ENCODE peak calls at places on chromosomes 5 and 9, in nine cellular contexts. One of them, this sample, is unnamed. For H3K9me3 and H3K27me3, the result is how much of the 10 kb centered on the place peaks cover.

GRCh38 chr5:73654171-73654811 is 28.3 kb downstream of the ARHGEF28 start:
- DNase-seq in right atrium auricular region: no peak
- DNase-seq in adrenal gland: no peak
- DNase-seq in upper lobe of right lung: no peak
- DNase-seq in fibroblast of lung: peak
- DNase-seq in small intestine: peak
- DNase-seq in lung: no peak
- DNase-seq in upper lobe of left lung: no peak
- DNase-seq in cardiac muscle cell: no peak
- DNase-seq in this sample: no peak

GRCh38 chr9:112032009-112032408 is 135.4 kb downstream of the UGCG start:
- DNase-seq in right atrium auricular region: no peak
- DNase-seq in adrenal gland: no peak
- DNase-seq in upper lobe of right lung: no peak
- DNase-seq in fibroblast of lung: no peak
- DNase-seq in small intestine: no peak
- DNase-seq in lung: no peak
- DNase-seq in upper lobe of left lung: no peak
- DNase-seq in cardiac muscle cell: no peak
- DNase-seq in this sample: no peak

GRCh38 chr5:35859101-35859661 is 2.5 kb downstream of the IL7R start:
- DNase-seq in right atrium auricular region: no peak
- DNase-seq in adrenal gland: no peak
- DNase-seq in upper lobe of right lung: no peak
- DNase-seq in fibroblast of lung: peak
- DNase-seq in small intestine: no peak
- DNase-seq in lung: no peak
- DNase-seq in upper lobe of left lung: no peak
- DNase-seq in cardiac muscle cell: peak
- DNase-seq in this sample: no peak

GRCh38 chr5:150138551-150139265 is 16.9 kb downstream of the PDGFRB start:
- DNase-seq in right atrium auricular region: peak
- DNase-seq in adrenal gland: peak
- DNase-seq in upper lobe of right lung: no peak
- DNase-seq in fibroblast of lung: peak
- DNase-seq in small intestine: no peak
- DNase-seq in lung: peak
- DNase-seq in upper lobe of left lung: peak
- DNase-seq in cardiac muscle cell: peak
- DNase-seq in this sample: peak

GRCh38 chr5:72328172-72328571 is 8.0 kb downstream of the PTCD2 start:
- DNase-seq in right atrium auricular region: no peak
- DNase-seq in adrenal gland: peak
- DNase-seq in upper lobe of right lung: no peak
- DNase-seq in fibroblast of lung: peak
- DNase-seq in small intestine: no peak
- DNase-seq in lung: no peak
- DNase-seq in upper lobe of left lung: no peak
- DNase-seq in cardiac muscle cell: peak
- DNase-seq in this sample: peak

GRCh38 chr5:97142521-97143254 is at the start of gene LIX1:
- DNase-seq in right atrium auricular region: no peak
- DNase-seq in adrenal gland: peak
- DNase-seq in upper lobe of right lung: no peak
- DNase-seq in fibroblast of lung: peak
- DNase-seq in small intestine: peak
- DNase-seq in lung: no peak
- DNase-seq in upper lobe of left lung: no peak
- DNase-seq in cardiac muscle cell: peak
- DNase-seq in this sample: peak

GRCh38 chr5:143695244-143695885 is 116.6 kb upstream of the HMHB1 start:
- DNase-seq in right atrium auricular region: no peak
- DNase-seq in adrenal gland: no peak
- DNase-seq in upper lobe of right lung: no peak
- DNase-seq in fibroblast of lung: no peak
- DNase-seq in small intestine: no peak
- DNase-seq in lung: no peak
- DNase-seq in upper lobe of left lung: no peak
- DNase-seq in cardiac muscle cell: no peak
- DNase-seq in this sample: no peak

GRCh38 chr9:128899566-128900322 is 17.8 kb downstream of the LRRC8A start:
- DNase-seq in right atrium auricular region: no peak
- DNase-seq in adrenal gland: peak
- DNase-seq in upper lobe of right lung: no peak
- DNase-seq in fibroblast of lung: no peak
- DNase-seq in small intestine: peak
- DNase-seq in lung: no peak
- DNase-seq in upper lobe of left lung: no peak
- DNase-seq in cardiac muscle cell: no peak
- DNase-seq in this sample: no peak

GRCh38 chr5:135208555-135209494 is 174.8 kb upstream of the PITX1 start:
- DNase-seq in right atrium auricular region: peak
- DNase-seq in adrenal gland: peak
- DNase-seq in upper lobe of right lung: peak
- DNase-seq in fibroblast of lung: peak
- DNase-seq in small intestine: peak
- DNase-seq in lung: peak
- DNase-seq in upper lobe of left lung: no peak
- DNase-seq in cardiac muscle cell: peak
- DNase-seq in this sample: peak

GRCh38 chr5:149959406-149960236 is 937 bp upstream of the SLC26A2 start:
- DNase-seq in right atrium auricular region: no peak
- DNase-seq in adrenal gland: no peak
- DNase-seq in upper lobe of right lung: no peak
- DNase-seq in fibroblast of lung: peak
- DNase-seq in small intestine: peak
- DNase-seq in lung: no peak
- DNase-seq in upper lobe of left lung: no peak
- DNase-seq in cardiac muscle cell: peak
- DNase-seq in this sample: peak

GRCh38 chr9:93659044-93659836 is 82.9 kb downstream of the PHF2 start:
- DNase-seq in right atrium auricular region: no peak
- DNase-seq in adrenal gland: peak
- DNase-seq in upper lobe of right lung: peak
- DNase-seq in fibroblast of lung: no peak
- DNase-seq in small intestine: no peak
- DNase-seq in lung: no peak
- DNase-seq in upper lobe of left lung: peak
- DNase-seq in cardiac muscle cell: no peak
- DNase-seq in this sample: no peak

GRCh38 chr9:96344458-96345180 is 38.9 kb downstream of the SLC35D2 start:
- DNase-seq in right atrium auricular region: peak
- DNase-seq in adrenal gland: peak
- DNase-seq in upper lobe of right lung: no peak
- DNase-seq in fibroblast of lung: peak
- DNase-seq in small intestine: peak
- DNase-seq in lung: peak
- DNase-seq in upper lobe of left lung: no peak
- DNase-seq in cardiac muscle cell: peak
- DNase-seq in this sample: peak

GRCh38 chr5:67063791-67064190 is 132.8 kb downstream of the CD180 start:
- DNase-seq in right atrium auricular region: no peak
- DNase-seq in adrenal gland: no peak
- DNase-seq in upper lobe of right lung: no peak
- DNase-seq in fibroblast of lung: peak
- DNase-seq in small intestine: no peak
- DNase-seq in lung: no peak
- DNase-seq in upper lobe of left lung: no peak
- DNase-seq in cardiac muscle cell: peak
- DNase-seq in this sample: peak

GRCh38 chr9:87290241-87290700 is 207.4 kb upstream of the DAPK1 start:
- DNase-seq in right atrium auricular region: no peak
- DNase-seq in adrenal gland: no peak
- DNase-seq in upper lobe of right lung: no peak
- DNase-seq in fibroblast of lung: peak
- DNase-seq in small intestine: no peak
- DNase-seq in lung: no peak
- DNase-seq in upper lobe of left lung: no peak
- DNase-seq in cardiac muscle cell: peak
- DNase-seq in this sample: peak

GRCh38 chr5:84372066-84372700 is 12.5 kb downstream of the EDIL3 start:
- DNase-seq in right atrium auricular region: no peak
- DNase-seq in adrenal gland: no peak
- DNase-seq in upper lobe of right lung: no peak
- DNase-seq in fibroblast of lung: peak
- DNase-seq in small intestine: no peak
- DNase-seq in lung: no peak
- DNase-seq in upper lobe of left lung: no peak
- DNase-seq in cardiac muscle cell: peak
- DNase-seq in this sample: no peak

GRCh38 chr5:84373506-84373905 is 11.2 kb downstream of the EDIL3 start:
- DNase-seq in right atrium auricular region: no peak
- DNase-seq in adrenal gland: no peak
- DNase-seq in upper lobe of right lung: no peak
- DNase-seq in fibroblast of lung: peak
- DNase-seq in small intestine: no peak
- DNase-seq in lung: no peak
- DNase-seq in upper lobe of left lung: no peak
- DNase-seq in cardiac muscle cell: peak
- DNase-seq in this sample: no peak

GRCh38 chr5:84374568-84374967 is 10.1 kb downstream of the EDIL3 start:
- DNase-seq in right atrium auricular region: no peak
- DNase-seq in adrenal gland: no peak
- DNase-seq in upper lobe of right lung: no peak
- DNase-seq in fibroblast of lung: peak
- DNase-seq in small intestine: no peak
- DNase-seq in lung: no peak
- DNase-seq in upper lobe of left lung: no peak
- DNase-seq in cardiac muscle cell: no peak
- DNase-seq in this sample: no peak

GRCh38 chr5:84370176-84370575 is 14.5 kb downstream of the EDIL3 start:
- DNase-seq in right atrium auricular region: no peak
- DNase-seq in adrenal gland: no peak
- DNase-seq in upper lobe of right lung: no peak
- DNase-seq in fibroblast of lung: no peak
- DNase-seq in small intestine: no peak
- DNase-seq in lung: no peak
- DNase-seq in upper lobe of left lung: no peak
- DNase-seq in cardiac muscle cell: no peak
- DNase-seq in this sample: no peak
- H3K9me3 ChIP-seq in right atrium auricular region: under half
- H3K9me3 ChIP-seq in adrenal gland: under half
- H3K9me3 ChIP-seq in upper lobe of right lung: under half
- H3K9me3 ChIP-seq in fibroblast of lung: under half
- H3K9me3 ChIP-seq in small intestine: under half
- H3K9me3 ChIP-seq in lung: under half
- H3K9me3 ChIP-seq in upper lobe of left lung: under half
- H3K9me3 ChIP-seq in cardiac muscle cell: under half
- H3K9me3 ChIP-seq in this sample: under half

DNA sequence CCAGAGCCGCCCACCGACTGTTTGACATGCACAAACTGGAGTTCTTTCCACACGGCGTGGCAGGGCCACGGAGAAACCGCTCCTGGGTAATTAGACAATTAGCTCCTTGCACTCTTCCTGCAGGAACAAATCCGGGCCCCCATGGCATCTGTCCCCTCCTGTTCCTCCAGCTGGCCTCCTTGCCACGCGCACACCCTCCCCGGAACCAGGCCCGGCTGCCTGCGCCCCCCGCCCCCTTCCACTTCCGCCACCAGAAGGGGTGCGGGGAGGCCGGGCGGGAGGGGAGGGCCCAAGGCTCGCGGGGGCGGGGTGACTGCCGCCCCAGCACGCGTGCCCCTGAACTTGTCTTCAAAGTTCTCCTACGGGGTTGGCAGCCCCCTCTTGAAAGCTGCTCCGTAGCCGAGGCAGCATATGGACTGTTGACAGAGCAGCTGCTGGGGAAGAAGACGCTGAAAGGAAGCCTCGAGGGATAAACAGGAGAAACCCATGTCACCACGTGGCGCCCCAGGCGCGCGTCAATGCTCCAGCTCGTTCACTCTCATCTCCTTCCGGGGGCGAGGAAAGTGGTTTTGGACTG is 74.4 kb downstream of the SEC61B start:
- DNase-seq in right atrium auricular region: no peak
- DNase-seq in adrenal gland: no peak
- DNase-seq in upper lobe of right lung: peak
- DNase-seq in fibroblast of lung: no peak
- DNase-seq in small intestine: no peak
- DNase-seq in lung: no peak
- DNase-seq in upper lobe of left lung: peak
- DNase-seq in cardiac muscle cell: peak
- DNase-seq in this sample: no peak
- H3K4me3 ChIP-seq in right atrium auricular region: peak
- H3K4me3 ChIP-seq in adrenal gland: no peak
- H3K4me3 ChIP-seq in upper lobe of right lung: peak
- H3K4me3 ChIP-seq in fibroblast of lung: no peak
- H3K4me3 ChIP-seq in small intestine: no peak
- H3K4me3 ChIP-seq in lung: no peak
- H3K4me3 ChIP-seq in upper lobe of left lung: peak
- H3K4me3 ChIP-seq in cardiac muscle cell: no peak
- H3K4me3 ChIP-seq in this sample: no peak

GRCh38 chr5:1185038-1185651 is 16.2 kb upstream of the SLC6A19 start:
- DNase-seq in right atrium auricular region: no peak
- DNase-seq in adrenal gland: no peak
- DNase-seq in upper lobe of right lung: no peak
- DNase-seq in fibroblast of lung: no peak
- DNase-seq in small intestine: no peak
- DNase-seq in lung: no peak
- DNase-seq in upper lobe of left lung: no peak
- DNase-seq in cardiac muscle cell: no peak
- DNase-seq in this sample: no peak
- H3K27me3 ChIP-seq in right atrium auricular region: under half
- H3K27me3 ChIP-seq in adrenal gland: under half
- H3K27me3 ChIP-seq in upper lobe of right lung: under half
- H3K27me3 ChIP-seq in fibroblast of lung: under half
- H3K27me3 ChIP-seq in small intestine: under half
- H3K27me3 ChIP-seq in lung: under half
- H3K27me3 ChIP-seq in upper lobe of left lung: under half
- H3K27me3 ChIP-seq in cardiac muscle cell: under half
- H3K27me3 ChIP-seq in this sample: under half

GRCh38 chr5:1997640-1998347 is 115.1 kb upstream of the IRX4 start:
- DNase-seq in right atrium auricular region: no peak
- DNase-seq in adrenal gland: no peak
- DNase-seq in upper lobe of right lung: no peak
- DNase-seq in fibroblast of lung: no peak
- DNase-seq in small intestine: no peak
- DNase-seq in lung: peak
- DNase-seq in upper lobe of left lung: no peak
- DNase-seq in cardiac muscle cell: no peak
- DNase-seq in this sample: no peak

GRCh38 chr5:1998348-1998669 is 115.6 kb upstream of the IRX4 start:
- DNase-seq in right atrium auricular region: no peak
- DNase-seq in adrenal gland: no peak
- DNase-seq in upper lobe of right lung: no peak
- DNase-seq in fibroblast of lung: no peak
- DNase-seq in small intestine: no peak
- DNase-seq in lung: peak
- DNase-seq in upper lobe of left lung: no peak
- DNase-seq in cardiac muscle cell: no peak
- DNase-seq in this sample: no peak

GRCh38 chr5:1998716-1999317 is 116.1 kb upstream of the IRX4 start:
- DNase-seq in right atrium auricular region: no peak
- DNase-seq in adrenal gland: no peak
- DNase-seq in upper lobe of right lung: no peak
- DNase-seq in fibroblast of lung: no peak
- DNase-seq in small intestine: no peak
- DNase-seq in lung: peak
- DNase-seq in upper lobe of left lung: no peak
- DNase-seq in cardiac muscle cell: no peak
- DNase-seq in this sample: no peak

GRCh38 chr5:1999794-2000193 is 117.1 kb upstream of the IRX4 start:
- DNase-seq in right atrium auricular region: no peak
- DNase-seq in adrenal gland: no peak
- DNase-seq in upper lobe of right lung: no peak
- DNase-seq in fibroblast of lung: no peak
- DNase-seq in small intestine: no peak
- DNase-seq in lung: peak
- DNase-seq in upper lobe of left lung: no peak
- DNase-seq in cardiac muscle cell: no peak
- DNase-seq in this sample: no peak

GRCh38 chr5:1995491-1995890 is 112.8 kb upstream of the IRX4 start:
- DNase-seq in right atrium auricular region: no peak
- DNase-seq in adrenal gland: no peak
- DNase-seq in upper lobe of right lung: no peak
- DNase-seq in fibroblast of lung: no peak
- DNase-seq in small intestine: no peak
- DNase-seq in lung: peak
- DNase-seq in upper lobe of left lung: no peak
- DNase-seq in cardiac muscle cell: no peak
- DNase-seq in this sample: no peak
- H3K9me3 ChIP-seq in right atrium auricular region: under half
- H3K9me3 ChIP-seq in adrenal gland: under half
- H3K9me3 ChIP-seq in upper lobe of right lung: under half
- H3K9me3 ChIP-seq in fibroblast of lung: under half
- H3K9me3 ChIP-seq in small intestine: under half
- H3K9me3 ChIP-seq in lung: under half
- H3K9me3 ChIP-seq in upper lobe of left lung: under half
- H3K9me3 ChIP-seq in cardiac muscle cell: under half
- H3K9me3 ChIP-seq in this sample: under half

This sample was measured in MG63.